ENCODE peak calls at places on chromosome 2, in seven cellular contexts. One of them, this sample, is unnamed.

GRCh38 chr2:149170911-149171310 is 132.4 kb downstream of the LYPD6B start:
- DNase-seq in neural progenitor cell: no peak
- DNase-seq in B cell: no peak
- DNase-seq in left ventricle myocardium inferior: no peak
- DNase-seq in endothelial cell: no peak
- DNase-seq in AG09309: no peak
- DNase-seq in lower lobe of right lung: no peak
- DNase-seq in this sample: no peak

GRCh38 chr2:229980440-229981184 is 58.3 kb downstream of the FBXO36 start:
- DNase-seq in left ventricle myocardium inferior: peak
- DNase-seq in AG09309: peak
- DNase-seq in neural progenitor cell: peak
- DNase-seq in lower lobe of right lung: no peak
- DNase-seq in B cell: no peak
- DNase-seq in endothelial cell: peak
- DNase-seq in this sample: no peak

GRCh38 chr2:96399342-96400048 is 63.9 kb downstream of the NCAPH start:
- DNase-seq in neural progenitor cell: peak
- DNase-seq in B cell: no peak
- DNase-seq in endothelial cell: no peak
- DNase-seq in left ventricle myocardium inferior: no peak
- DNase-seq in lower lobe of right lung: no peak
- DNase-seq in AG09309: no peak
- DNase-seq in this sample: no peak

GRCh38 chr2:69145204-69145603 is 132.2 kb downstream of the ANTXR1 start:
- DNase-seq in B cell: no peak
- DNase-seq in AG09309: no peak
- DNase-seq in neural progenitor cell: no peak
- DNase-seq in lower lobe of right lung: no peak
- DNase-seq in endothelial cell: no peak
- DNase-seq in left ventricle myocardium inferior: no peak
- DNase-seq in this sample: no peak

GRCh38 chr2:65546406-65546805 is 114.0 kb upstream of the SPRED2 start:
- DNase-seq in B cell: no peak
- DNase-seq in endothelial cell: no peak
- DNase-seq in AG09309: no peak
- DNase-seq in left ventricle myocardium inferior: no peak
- DNase-seq in neural progenitor cell: no peak
- DNase-seq in lower lobe of right lung: no peak
- DNase-seq in this sample: no peak

GRCh38 chr2:190497428-190497827 is 37.1 kb downstream of the NEMP2 start:
- DNase-seq in endothelial cell: no peak
- DNase-seq in left ventricle myocardium inferior: no peak
- DNase-seq in lower lobe of right lung: no peak
- DNase-seq in neural progenitor cell: no peak
- DNase-seq in B cell: no peak
- DNase-seq in AG09309: no peak
- DNase-seq in this sample: no peak

GRCh38 chr2:10580170-10580539 is 109.6 kb downstream of the NOL10 start:
- DNase-seq in B cell: no peak
- DNase-seq in AG09309: no peak
- DNase-seq in left ventricle myocardium inferior: no peak
- DNase-seq in neural progenitor cell: peak
- DNase-seq in lower lobe of right lung: no peak
- DNase-seq in endothelial cell: no peak
- DNase-seq in this sample: peak

GRCh38 chr2:108384662-108385393 is 7.1 kb downstream of the SULT1C4 start:
- DNase-seq in B cell: no peak
- DNase-seq in neural progenitor cell: no peak
- DNase-seq in endothelial cell: no peak
- DNase-seq in AG09309: no peak
- DNase-seq in lower lobe of right lung: no peak
- DNase-seq in left ventricle myocardium inferior: no peak
- DNase-seq in this sample: no peak

GRCh38 chr2:222483513-222484039 is 59.2 kb downstream of the SGPP2 start:
- DNase-seq in AG09309: no peak
- DNase-seq in endothelial cell: no peak
- DNase-seq in B cell: no peak
- DNase-seq in left ventricle myocardium inferior: peak
- DNase-seq in lower lobe of right lung: no peak
- DNase-seq in neural progenitor cell: peak
- DNase-seq in this sample: no peak

GRCh38 chr2:96329416-96329815 is 4.3 kb downstream of the ITPRIPL1 start:
- DNase-seq in neural progenitor cell: no peak
- DNase-seq in left ventricle myocardium inferior: no peak
- DNase-seq in lower lobe of right lung: no peak
- DNase-seq in endothelial cell: no peak
- DNase-seq in B cell: no peak
- DNase-seq in AG09309: no peak
- DNase-seq in this sample: no peak

GRCh38 chr2:85537600-85538506 is 1.1 kb upstream of the MAT2A start:
- DNase-seq in B cell: peak
- DNase-seq in neural progenitor cell: peak
- DNase-seq in endothelial cell: peak
- DNase-seq in AG09309: no peak
- DNase-seq in left ventricle myocardium inferior: peak
- DNase-seq in lower lobe of right lung: peak
- DNase-seq in this sample: peak

GRCh38 chr2:206084870-206085741 is 868 bp downstream of the INO80D start:
- DNase-seq in AG09309: no peak
- DNase-seq in lower lobe of right lung: peak
- DNase-seq in left ventricle myocardium inferior: peak
- DNase-seq in endothelial cell: peak
- DNase-seq in neural progenitor cell: peak
- DNase-seq in B cell: peak
- DNase-seq in this sample: peak

GRCh38 chr2:223976635-223977226 is 19.5 kb downstream of the MRPL44 start:
- DNase-seq in lower lobe of right lung: no peak
- DNase-seq in neural progenitor cell: no peak
- DNase-seq in AG09309: no peak
- DNase-seq in endothelial cell: no peak
- DNase-seq in B cell: no peak
- DNase-seq in left ventricle myocardium inferior: no peak
- DNase-seq in this sample: no peak

GRCh38 chr2:8400196-8400595 is 281.7 kb upstream of the ID2 start:
- DNase-seq in AG09309: no peak
- DNase-seq in lower lobe of right lung: no peak
- DNase-seq in endothelial cell: no peak
- DNase-seq in left ventricle myocardium inferior: no peak
- DNase-seq in neural progenitor cell: no peak
- DNase-seq in B cell: no peak
- DNase-seq in this sample: no peak

GRCh38 chr2:8399731-8400130 is 282.1 kb upstream of the ID2 start:
- DNase-seq in neural progenitor cell: no peak
- DNase-seq in endothelial cell: no peak
- DNase-seq in B cell: no peak
- DNase-seq in lower lobe of right lung: no peak
- DNase-seq in left ventricle myocardium inferior: no peak
- DNase-seq in AG09309: no peak
- DNase-seq in this sample: no peak

GRCh38 chr2:8405334-8405733 is 276.5 kb upstream of the ID2 start:
- DNase-seq in AG09309: no peak
- DNase-seq in B cell: no peak
- DNase-seq in neural progenitor cell: no peak
- DNase-seq in left ventricle myocardium inferior: no peak
- DNase-seq in endothelial cell: no peak
- DNase-seq in lower lobe of right lung: no peak
- DNase-seq in this sample: no peak

GRCh38 chr2:8403871-8404270 is 278.0 kb upstream of the ID2 start:
- DNase-seq in lower lobe of right lung: no peak
- DNase-seq in left ventricle myocardium inferior: no peak
- DNase-seq in B cell: no peak
- DNase-seq in AG09309: no peak
- DNase-seq in neural progenitor cell: no peak
- DNase-seq in endothelial cell: no peak
- DNase-seq in this sample: no peak

DNA sequence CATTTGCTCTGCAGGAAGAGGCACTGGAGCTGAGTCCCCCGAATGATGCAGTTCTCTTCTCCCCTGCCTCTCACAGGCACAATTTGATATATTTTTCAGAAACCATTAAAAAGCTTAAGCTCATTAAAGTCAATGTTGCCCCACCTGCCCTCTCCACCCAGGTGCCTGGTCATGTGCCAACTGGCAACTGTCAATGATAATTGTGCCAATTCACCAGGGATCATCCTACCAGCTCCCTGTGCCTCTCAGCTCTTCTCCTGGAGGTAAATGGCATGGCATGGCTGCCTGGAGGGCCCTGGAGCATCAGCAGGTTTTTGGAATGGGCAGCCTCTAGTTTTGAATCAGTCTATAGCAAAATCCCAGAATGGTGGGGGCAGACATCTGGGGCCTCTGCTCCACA is 279.6 kb upstream of the ID2 start:
- DNase-seq in B cell: no peak
- DNase-seq in endothelial cell: no peak
- DNase-seq in neural progenitor cell: no peak
- DNase-seq in left ventricle myocardium inferior: no peak
- DNase-seq in AG09309: no peak
- DNase-seq in lower lobe of right lung: no peak
- DNase-seq in this sample: no peak
- TF ChIP-seq CTCF in B cell: no peak
- TF ChIP-seq CTCF in endothelial cell: no peak
- TF ChIP-seq CTCF in neural progenitor cell: no peak
- TF ChIP-seq CTCF in left ventricle myocardium inferior: no peak
- TF ChIP-seq CTCF in AG09309: no peak
- TF ChIP-seq CTCF in lower lobe of right lung: no peak
- TF ChIP-seq CTCF in this sample: no peak

GRCh38 chr2:119256574-119256921 is 32.9 kb downstream of the STEAP3 start:
- DNase-seq in AG09309: no peak
- DNase-seq in endothelial cell: no peak
- DNase-seq in lower lobe of right lung: no peak
- DNase-seq in neural progenitor cell: no peak
- DNase-seq in B cell: no peak
- DNase-seq in left ventricle myocardium inferior: no peak
- DNase-seq in this sample: no peak
- TF ChIP-seq CTCF in AG09309: no peak
- TF ChIP-seq CTCF in endothelial cell: no peak
- TF ChIP-seq CTCF in lower lobe of right lung: no peak
- TF ChIP-seq CTCF in neural progenitor cell: no peak
- TF ChIP-seq CTCF in B cell: no peak
- TF ChIP-seq CTCF in left ventricle myocardium inferior: no peak
- TF ChIP-seq CTCF in this sample: no peak

DNA sequence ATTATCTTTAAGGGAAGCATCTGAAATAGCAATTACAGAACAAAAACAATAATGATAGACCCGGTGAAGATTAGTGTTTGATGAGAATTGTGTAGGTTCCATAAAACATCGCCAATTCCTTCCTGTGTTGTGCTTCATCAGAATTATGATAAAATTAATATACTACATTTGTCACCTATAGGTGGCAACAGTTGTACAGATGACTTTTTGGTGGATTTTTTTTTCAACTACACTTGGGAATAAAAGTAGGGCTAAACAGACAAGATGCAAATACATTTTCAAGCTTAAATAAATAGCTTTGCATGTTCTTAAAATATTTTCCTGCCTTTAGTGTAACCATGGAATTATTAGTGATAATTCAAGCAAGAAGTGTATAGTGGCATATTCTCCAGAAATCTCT is 7.0 kb upstream of the LYPD1 start:
- DNase-seq in B cell: no peak
- DNase-seq in left ventricle myocardium inferior: no peak
- DNase-seq in AG09309: no peak
- DNase-seq in neural progenitor cell: no peak
- DNase-seq in endothelial cell: no peak
- DNase-seq in lower lobe of right lung: no peak
- DNase-seq in this sample: no peak
- TF ChIP-seq CTCF in B cell: no peak
- TF ChIP-seq CTCF in left ventricle myocardium inferior: peak
- TF ChIP-seq CTCF in AG09309: no peak
- TF ChIP-seq CTCF in neural progenitor cell: no peak
- TF ChIP-seq CTCF in endothelial cell: no peak
- TF ChIP-seq CTCF in lower lobe of right lung: no peak
- TF ChIP-seq CTCF in this sample: no peak

DNA sequence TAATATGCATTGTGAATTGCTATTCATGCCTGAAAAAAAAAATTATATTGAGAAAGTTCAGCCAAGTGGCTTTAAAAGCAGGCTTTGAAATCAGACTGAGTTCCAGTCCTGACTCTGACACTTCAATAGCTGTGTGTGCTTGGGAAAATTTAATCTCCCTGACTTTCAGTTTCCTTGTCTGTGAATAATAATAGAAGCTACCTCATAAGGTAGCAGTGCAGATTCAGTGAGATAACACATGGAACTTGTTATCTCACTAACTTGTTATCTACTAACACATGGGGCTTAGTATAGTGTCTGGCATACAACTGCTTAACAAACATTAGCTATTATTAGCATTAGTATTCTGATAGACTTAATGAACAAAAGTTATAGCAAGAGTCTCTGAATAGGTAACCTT is 14.9 kb downstream of the ALS2 start:
- DNase-seq in endothelial cell: no peak
- DNase-seq in lower lobe of right lung: no peak
- DNase-seq in AG09309: no peak
- DNase-seq in B cell: no peak
- DNase-seq in neural progenitor cell: no peak
- DNase-seq in left ventricle myocardium inferior: no peak
- DNase-seq in this sample: no peak
- TF ChIP-seq CTCF in endothelial cell: no peak
- TF ChIP-seq CTCF in lower lobe of right lung: no peak
- TF ChIP-seq CTCF in AG09309: no peak
- TF ChIP-seq CTCF in B cell: no peak
- TF ChIP-seq CTCF in neural progenitor cell: no peak
- TF ChIP-seq CTCF in left ventricle myocardium inferior: no peak
- TF ChIP-seq CTCF in this sample: no peak

GRCh38 chr2:110120171-110121051 is 4.8 kb upstream of the MALL start:
- DNase-seq in B cell: no peak
- DNase-seq in endothelial cell: no peak
- DNase-seq in lower lobe of right lung: peak
- DNase-seq in neural progenitor cell: no peak
- DNase-seq in AG09309: no peak
- DNase-seq in left ventricle myocardium inferior: no peak
- DNase-seq in this sample: no peak

GRCh38 chr2:110114801-110115200 is 821 bp downstream of the MALL start:
- DNase-seq in lower lobe of right lung: peak
- DNase-seq in AG09309: no peak
- DNase-seq in endothelial cell: no peak
- DNase-seq in B cell: no peak
- DNase-seq in left ventricle myocardium inferior: no peak
- DNase-seq in neural progenitor cell: no peak
- DNase-seq in this sample: peak

GRCh38 chr2:110114007-110114591 is 1.5 kb downstream of the MALL start:
- DNase-seq in left ventricle myocardium inferior: no peak
- DNase-seq in lower lobe of right lung: peak
- DNase-seq in AG09309: no peak
- DNase-seq in neural progenitor cell: no peak
- DNase-seq in B cell: no peak
- DNase-seq in endothelial cell: no peak
- DNase-seq in this sample: no peak

GRCh38 chr2:110115291-110116032 is at the start of gene MALL:
- DNase-seq in AG09309: no peak
- DNase-seq in left ventricle myocardium inferior: no peak
- DNase-seq in neural progenitor cell: peak
- DNase-seq in endothelial cell: peak
- DNase-seq in B cell: no peak
- DNase-seq in lower lobe of right lung: peak
- DNase-seq in this sample: peak

GRCh38 chr2:110116033-110116710 is 550 bp upstream of the MALL start:
- DNase-seq in endothelial cell: peak
- DNase-seq in left ventricle myocardium inferior: no peak
- DNase-seq in neural progenitor cell: peak
- DNase-seq in B cell: no peak
- DNase-seq in lower lobe of right lung: peak
- DNase-seq in AG09309: no peak
- DNase-seq in this sample: peak
- TF ChIP-seq CTCF in endothelial cell: no peak
- TF ChIP-seq CTCF in left ventricle myocardium inferior: peak
- TF ChIP-seq CTCF in neural progenitor cell: peak
- TF ChIP-seq CTCF in B cell: no peak
- TF ChIP-seq CTCF in lower lobe of right lung: peak
- TF ChIP-seq CTCF in AG09309: peak
- TF ChIP-seq CTCF in this sample: peak